ENCODE peak calls at places on chromosome 6, in eight cellular contexts. L is K562, Q is H1, C is SK-N-SH, I is HepG2, W is breast epithelium, Z is stomach, S is sigmoid colon. M is an unnamed sample. For H3K4me1, the result is how much of the 10 kb centered on the place peaks cover.

GRCh38 chr6:33413200-33413599 is 2.4 kb downstream of the PHF1 start:
- DNase-seq in L (no peak), Q (no peak), C (no peak), I (no peak), W (no peak), Z (no peak), S (no peak), M (no peak)

GRCh38 chr6:158381214-158381613 is 68.9 kb downstream of the TULP4 start:
- DNase-seq in L (no peak), Q (no peak), C (no peak), I (no peak), W (no peak), Z (no peak), S (no peak), M (no peak)

GRCh38 chr6:31568537-31568961 is 3.5 kb upstream of the LTA start:
- DNase-seq in L (no peak), Q (no peak), C (no peak), I (no peak), W (no peak), Z (no peak), S (no peak), M (peak)

GRCh38 chr6:82416346-82416745 is 52.7 kb downstream of the TPBG start:
- DNase-seq in L (no peak), Q (no peak), C (no peak), I (no peak), W (no peak), Z (no peak), S (no peak), M (no peak)

GRCh38 chr6:146962332-146962731 is 241.9 kb upstream of the STXBP5 start:
- DNase-seq in L (no peak), Q (no peak), C (no peak), I (no peak), W (no peak), Z (no peak), S (no peak), M (no peak)

GRCh38 chr6:147279423-147279822 is 75.2 kb downstream of the STXBP5 start:
- DNase-seq in L (no peak), Q (no peak), C (no peak), I (no peak), W (no peak), Z (no peak), S (no peak), M (no peak)

GRCh38 chr6:148342146-148343027 is at the start of gene SASH1:
- DNase-seq in L (no peak), Q (peak), C (peak), I (peak), W (peak), Z (peak), S (peak), M (peak)

GRCh38 chr6:11918739-11919605 is 93.1 kb upstream of the HIVEP1 start:
- DNase-seq in L (peak), Q (no peak), C (no peak), I (no peak), W (no peak), Z (no peak), S (no peak), M (no peak)

GRCh38 chr6:147434508-147434907 is 74.0 kb upstream of the SAMD5 start:
- DNase-seq in L (no peak), Q (no peak), C (no peak), I (no peak), W (no peak), Z (no peak), S (no peak), M (no peak)

GRCh38 chr6:130780137-130780536 is 47.1 kb upstream of the SMLR1 start:
- DNase-seq in L (no peak), Q (no peak), C (no peak), I (no peak), W (no peak), Z (no peak), S (no peak), M (no peak)

GRCh38 chr6:170093658-170094596 is 197.0 kb downstream of the DLL1 start:
- DNase-seq in L (no peak), Q (no peak), C (no peak), I (no peak), W (peak), Z (peak), S (peak), M (no peak)

GRCh38 chr6:118993358-118993757 is 58.4 kb upstream of the MCM9 start:
- DNase-seq in L (no peak), Q (no peak), C (no peak), I (no peak), W (no peak), Z (no peak), S (no peak), M (no peak)

GRCh38 chr6:55694148-55694547 is 115.2 kb upstream of the HMGCLL1 start:
- DNase-seq in L (no peak), Q (peak), C (no peak), I (no peak), W (no peak), Z (no peak), S (no peak), M (no peak)

GRCh38 chr6:33817520-33817919 is 13.7 kb upstream of the MLN start:
- DNase-seq in L (no peak), Q (no peak), C (no peak), I (no peak), W (no peak), Z (peak), S (no peak), M (no peak)

GRCh38 chr6:12033770-12034169 is 21.7 kb downstream of the HIVEP1 start:
- DNase-seq in L (no peak), Q (no peak), C (no peak), I (no peak), W (no peak), Z (no peak), S (no peak), M (no peak)

GRCh38 chr6:4904461-4904860 is 99.4 kb downstream of the RPP40 start:
- DNase-seq in L (no peak), Q (no peak), C (no peak), I (no peak), W (no peak), Z (no peak), S (no peak), M (no peak)

GRCh38 chr6:54299542-54300269 is 8.5 kb upstream of the TINAG start:
- DNase-seq in L (no peak), Q (no peak), C (no peak), I (no peak), W (no peak), Z (no peak), S (no peak), M (no peak)

GRCh38 chr6:119158057-119158848 is 79.8 kb upstream of the FAM184A start:
- DNase-seq in L (no peak), Q (no peak), C (no peak), I (no peak), W (no peak), Z (no peak), S (peak), M (no peak)

DNA sequence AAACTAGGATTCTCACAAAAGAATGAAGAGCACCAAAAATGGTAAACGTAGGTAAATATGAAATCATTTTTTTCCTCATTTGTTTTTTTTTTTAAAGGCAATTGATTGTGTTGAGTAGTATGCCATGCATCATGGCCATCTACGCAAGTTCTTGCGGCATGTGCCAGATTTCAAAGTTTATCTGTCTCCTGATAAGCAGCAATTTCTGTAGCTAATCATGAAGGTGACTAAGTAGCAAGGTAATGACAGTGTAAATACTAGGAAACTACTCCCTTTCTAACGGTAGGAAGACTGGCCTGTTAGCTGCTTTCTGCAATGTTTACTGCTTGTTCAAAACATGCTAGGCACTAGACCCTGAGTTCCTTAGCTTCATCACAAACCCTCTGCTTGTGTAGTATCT is 13.4 kb upstream of the LY86 start:
- DNase-seq in L (no peak), Q (no peak), C (no peak), I (no peak), W (no peak), Z (no peak), S (no peak), M (no peak)
- TF ChIP-seq POLR2AphosphoS5 in L (no peak), Q (no peak), C (no peak), I (no peak), W (no peak), Z (no peak), S (no peak), M (no peak)

DNA sequence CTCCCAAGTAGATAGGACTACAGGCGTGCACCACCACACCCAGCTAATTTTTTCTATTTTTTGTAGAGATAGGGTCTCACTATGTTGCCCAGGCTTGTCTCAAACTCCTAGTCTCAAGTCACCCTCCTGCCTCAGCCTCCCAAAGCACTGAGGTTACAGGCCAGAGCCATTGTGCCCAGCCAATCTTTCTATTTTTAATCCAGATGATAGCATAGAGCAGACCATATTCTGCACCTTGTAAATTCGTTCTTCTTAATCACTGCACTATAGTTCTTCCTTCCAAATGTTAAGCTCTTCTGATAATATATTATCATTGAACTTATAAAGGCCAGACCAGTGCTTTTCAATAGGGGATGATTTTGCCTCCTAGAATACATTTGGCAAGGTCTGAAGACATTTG is 24.0 kb upstream of the CNKSR3 start:
- DNase-seq in L (no peak), Q (no peak), C (no peak), I (no peak), W (no peak), Z (no peak), S (no peak), M (no peak)
- H3K4me1 ChIP-seq in L (under half), Q (under half), C (under half), I (under half), W (under half), Z (under half), S (under half), M (under half)

DNA sequence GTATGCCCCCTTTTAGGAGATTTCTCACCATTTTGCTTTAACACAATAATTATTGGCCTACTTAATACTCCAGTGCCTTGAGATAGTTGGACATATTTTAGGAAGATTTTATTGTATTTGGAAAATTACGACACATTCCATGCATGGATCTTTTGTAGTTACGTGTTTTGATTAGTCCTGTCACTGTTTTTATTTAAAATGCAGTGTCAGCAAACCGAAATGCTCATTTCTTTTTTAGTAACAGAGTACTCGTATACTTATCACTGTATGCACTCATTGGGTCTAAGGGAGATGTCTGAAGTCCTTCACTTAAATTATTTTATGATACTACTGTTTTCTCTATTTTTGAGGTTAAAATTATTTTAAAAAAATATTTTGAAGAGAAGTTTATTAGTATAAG is 153.8 kb downstream of the QKI start:
- DNase-seq in L (no peak), Q (no peak), C (no peak), I (no peak), W (no peak), Z (no peak), S (no peak), M (no peak)
- H3K27ac ChIP-seq in L (no peak), Q (no peak), C (no peak), I (no peak), W (no peak), Z (no peak), S (no peak), M (no peak)

GRCh38 chr6:139485185-139485584 is 110.7 kb upstream of the CITED2 start:
- DNase-seq in L (no peak), Q (no peak), C (no peak), I (no peak), W (no peak), Z (no peak), S (no peak), M (no peak)
- TF ChIP-seq POLR2AphosphoS5 in L (no peak), Q (no peak), C (no peak), I (no peak), W (no peak), Z (no peak), S (no peak), M (no peak)

GRCh38 chr6:46921731-46922130 is at the start of gene ADGRF5:
- DNase-seq in L (no peak), Q (no peak), C (no peak), I (no peak), W (no peak), Z (no peak), S (no peak), M (no peak)
- H3K4me1 ChIP-seq in L (under half), Q (under half), C (under half), I (under half), W (under half), Z (under half), S (under half), M (under half)

DNA sequence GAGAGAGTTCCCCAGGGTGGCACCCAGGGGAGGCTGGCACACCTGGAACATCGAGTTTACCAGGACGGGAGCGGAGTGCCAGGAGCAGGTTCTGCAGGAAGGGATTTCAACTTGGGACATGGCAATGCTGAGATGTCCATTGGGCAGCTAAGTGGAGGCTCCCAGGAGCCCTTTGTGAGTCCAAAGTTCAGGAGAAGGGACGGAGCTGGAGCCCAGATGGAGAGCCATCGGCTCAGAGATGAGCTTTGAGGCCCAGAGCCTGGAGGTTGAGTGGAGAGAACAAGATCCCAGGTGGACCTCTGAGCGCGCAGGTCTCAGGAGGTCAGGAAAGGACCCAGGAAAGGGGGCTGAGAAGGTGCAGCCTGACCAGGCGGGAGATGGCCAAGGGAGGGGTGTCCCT is 67.5 kb upstream of the AFDN start:
- DNase-seq in L (no peak), Q (no peak), C (no peak), I (no peak), W (no peak), Z (no peak), S (peak), M (no peak)
- H3K27ac ChIP-seq in L (no peak), Q (no peak), C (no peak), I (no peak), W (no peak), Z (no peak), S (no peak), M (no peak)

GRCh38 chr6:17442196-17442595 is 48.8 kb downstream of the CAP2 start:
- DNase-seq in L (no peak), Q (no peak), C (no peak), I (no peak), W (no peak), Z (no peak), S (no peak), M (no peak)

GRCh38 chr6:17439243-17439993 is 46.0 kb downstream of the CAP2 start:
- DNase-seq in L (no peak), Q (no peak), C (no peak), I (no peak), W (no peak), Z (no peak), S (no peak), M (no peak)
- TF ChIP-seq POLR2AphosphoS5 in L (no peak), Q (no peak), C (no peak), I (no peak), W (no peak), Z (no peak), S (no peak), M (no peak)

DNA sequence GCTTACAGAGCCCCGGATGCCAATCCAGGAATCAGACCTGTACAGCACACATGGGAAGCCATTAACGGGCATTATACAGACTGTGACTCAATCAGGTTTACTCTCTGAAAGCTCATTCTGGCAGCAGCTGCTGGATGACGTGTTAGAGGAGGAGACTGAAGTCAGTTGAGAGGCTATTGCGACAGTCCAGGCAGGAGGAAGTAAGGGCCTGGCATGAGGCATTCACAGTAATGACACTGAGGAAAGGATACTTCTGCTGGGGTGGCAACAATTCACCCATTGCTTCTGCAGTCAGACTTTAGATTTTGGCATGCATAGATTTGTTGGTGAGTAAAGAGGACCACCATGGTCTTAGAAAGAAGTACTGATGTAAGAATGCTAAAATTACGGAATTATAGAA is 151.0 kb upstream of the HEY2 start:
- DNase-seq in L (no peak), Q (no peak), C (no peak), I (no peak), W (no peak), Z (no peak), S (no peak), M (peak)
- H3K4me1 ChIP-seq in L (under half), Q (under half), C (under half), I (under half), W (under half), Z (under half), S (under half), M (under half)

GRCh38 chr6:81171991-81172740 is 580.3 kb downstream of the TENT5A start:
- DNase-seq in L (no peak), Q (no peak), C (no peak), I (no peak), W (no peak), Z (no peak), S (peak), M (no peak)
- H3K27ac ChIP-seq in L (no peak), Q (no peak), C (peak), I (no peak), W (peak), Z (peak), S (peak), M (peak)

DNA sequence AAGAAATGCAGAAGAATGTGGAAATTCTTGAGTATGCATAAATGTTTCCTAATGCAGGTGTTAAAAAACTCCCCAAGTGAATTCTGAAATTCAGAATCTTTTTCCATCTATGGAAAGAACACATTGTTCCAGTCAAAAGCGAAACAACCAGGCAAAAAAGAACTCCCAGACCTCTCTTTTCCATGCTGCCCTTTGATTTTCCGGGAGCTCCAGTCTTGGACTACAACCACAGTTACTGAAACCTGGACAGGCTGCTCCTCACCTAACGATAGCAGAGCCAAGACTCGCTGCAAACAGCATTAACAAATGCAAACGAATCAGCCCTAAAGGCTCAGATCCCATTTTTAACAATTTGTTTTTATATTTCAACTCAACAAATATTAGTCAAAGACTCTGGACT is 108.7 kb upstream of the CNKSR3 start:
- DNase-seq in L (no peak), Q (no peak), C (no peak), I (no peak), W (no peak), Z (peak), S (no peak), M (no peak)
- TF ChIP-seq POLR2AphosphoS5 in L (no peak), Q (no peak), C (no peak), I (no peak), W (no peak), Z (peak), S (no peak), M (no peak)

M was measured in transverse colon.